ENCODE peak calls at places on chromosomes 13 and 19, in seven cellular contexts. C is spleen; I is ACHN; D is left cardiac atrium; R is stimulated activated naive CD8-positive, alpha-beta T cell treated with anti-CD3 and anti-CD28 coated beads, Interleukin-15, Interleukin-2, amounts not matched to agents 100 U/mL and 50 U/mL, for 24 hours; Z is HEK293T; L is fibroblast of pulmonary artery. K is an unnamed sample.

GRCh38 chr13:64817721-64818120 is 2412.4 kb downstream of the PCDH9 start:
- DNase-seq in L (peak), I (no peak), C (no peak), D (no peak), R (no peak), Z (no peak), K (no peak)

GRCh38 chr13:25682221-25682620 is 310.4 kb downstream of the ATP8A2 start:
- DNase-seq in Z (no peak), D (no peak), C (no peak), I (no peak), L (no peak), R (no peak), K (no peak)

GRCh38 chr13:51674276-51674675 is 90.0 kb downstream of the WDFY2 start:
- DNase-seq in L (no peak), R (no peak), I (no peak), D (no peak), Z (no peak), C (no peak), K (no peak)

GRCh38 chr13:75480691-75481175 is 1.2 kb downstream of the TBC1D4 start:
- DNase-seq in D (peak), C (peak), L (peak), I (peak), Z (peak), R (peak), K (peak)

GRCh38 chr19:43490759-43491158 is 13.8 kb downstream of the PHLDB3 start:
- DNase-seq in R (no peak), C (no peak), I (no peak), D (no peak), Z (no peak), L (no peak), K (no peak)

GRCh38 chr13:111658150-111659100 is 338.0 kb downstream of the TEX29 start:
- DNase-seq in I (no peak), L (no peak), Z (no peak), D (no peak), C (no peak), R (no peak), K (peak)

GRCh38 chr13:98570929-98571372 is 6.0 kb downstream of the STK24 start:
- DNase-seq in I (peak), R (peak), Z (no peak), L (no peak), C (no peak), D (no peak), K (no peak)

GRCh38 chr19:43687660-43687997 is 17.7 kb upstream of the PLAUR start:
- DNase-seq in Z (no peak), L (no peak), I (no peak), R (no peak), D (no peak), C (no peak), K (no peak)

GRCh38 chr13:50129923-50130685 is 114.9 kb downstream of the KCNRG start:
- DNase-seq in R (peak), C (peak), D (peak), I (peak), L (peak), Z (peak), K (peak)

GRCh38 chr13:102392810-102393209 is 9.0 kb downstream of the FGF14 start:
- DNase-seq in L (no peak), D (no peak), Z (no peak), C (no peak), I (no peak), R (peak), K (no peak)

GRCh38 chr13:31674056-31674455 is 65.3 kb upstream of the RXFP2 start:
- DNase-seq in D (no peak), L (peak), R (no peak), Z (no peak), C (no peak), I (no peak), K (no peak)

GRCh38 chr19:58434217-58434616 is 5.7 kb downstream of the ZNF132 start:
- DNase-seq in C (no peak), L (peak), I (peak), Z (no peak), D (no peak), R (no peak), K (no peak)

GRCh38 chr13:113103646-113104045 is 1.9 kb upstream of the F7 start:
- DNase-seq in L (no peak), D (no peak), I (no peak), R (no peak), C (no peak), Z (no peak), K (no peak)

GRCh38 chr13:48783181-48783630 is 129.5 kb downstream of the CYSLTR2 start:
- DNase-seq in R (no peak), Z (no peak), C (peak), L (peak), D (peak), I (no peak), K (no peak)

GRCh38 chr19:11598103-11598483 is 810 bp downstream of the ZNF627 start:
- DNase-seq in L (peak), R (no peak), D (no peak), I (no peak), Z (no peak), C (no peak), K (no peak)

GRCh38 chr19:30054210-30054609 is 112.2 kb downstream of the URI1 start:
- DNase-seq in C (no peak), Z (no peak), L (no peak), D (no peak), R (no peak), I (no peak), K (no peak)

GRCh38 chr19:13315495-13315894 is 165.3 kb downstream of the IER2 start:
- DNase-seq in I (no peak), Z (no peak), L (no peak), D (no peak), R (no peak), C (no peak), K (no peak)

GRCh38 chr19:30564551-30565011 is 192.4 kb downstream of the ZNF536 start:
- DNase-seq in L (no peak), I (no peak), C (no peak), R (no peak), D (no peak), Z (no peak), K (no peak)

GRCh38 chr13:113981201-113981605 is 7.3 kb upstream of the C13orf46 start:
- DNase-seq in D (no peak), L (no peak), C (peak), R (no peak), Z (no peak), I (peak), K (no peak)

GRCh38 chr13:98997738-98998641 is 20.1 kb upstream of the DOCK9 start:
- DNase-seq in C (no peak), I (no peak), R (peak), Z (no peak), L (no peak), D (no peak), K (no peak)

GRCh38 chr13:75639426-75639825 is 3.3 kb downstream of the LMO7 start:
- DNase-seq in R (no peak), L (no peak), C (no peak), D (no peak), I (no peak), Z (no peak), K (no peak)

GRCh38 chr19:15557223-15557622 is 48.9 kb downstream of the CYP4F22 start:
- DNase-seq in L (no peak), D (no peak), C (peak), R (no peak), Z (no peak), I (no peak), K (no peak)

GRCh38 chr13:99374994-99375805 is 68.0 kb upstream of the GPR183 start:
- DNase-seq in Z (no peak), L (no peak), I (no peak), R (peak), C (peak), D (no peak), K (no peak)

GRCh38 chr19:47111081-47111589 is 2.4 kb downstream of the ZC3H4 start:
- DNase-seq in R (peak), I (no peak), D (peak), Z (peak), L (no peak), C (peak), K (no peak)

GRCh38 chr19:6092329-6093286 is 17.7 kb downstream of the RFX2 start:
- DNase-seq in I (peak), L (peak), R (no peak), C (no peak), D (peak), Z (peak), K (peak)